ENCODE peak calls at places on chromosomes 3 and 15, in seven cellular contexts. E is endothelial cell, B is astrocyte of the spinal cord, A is RWPE2, Z is left ventricle myocardium inferior, R is HL-60, J is astrocyte. F is an unnamed sample.

GRCh38 chr3:126663750-126664149 is 8.8 kb upstream of the TXNRD3 start:
- DNase-seq in R (no peak), Z (no peak), A (no peak), E (no peak), B (no peak), J (no peak), F (no peak)

GRCh38 chr3:171393032-171393744 is 67.0 kb downstream of the TNIK start:
- DNase-seq in R (no peak), Z (no peak), B (peak), J (peak), E (peak), A (no peak), F (no peak)

GRCh38 chr3:94064243-94064642 is 1.4 kb downstream of the NSUN3 start:
- DNase-seq in E (no peak), R (no peak), A (no peak), B (no peak), Z (no peak), J (no peak), F (no peak)

GRCh38 chr15:73346735-73347312 is 21.9 kb downstream of the HCN4 start:
- DNase-seq in B (peak), R (peak), Z (peak), J (peak), E (peak), A (no peak), F (no peak)

GRCh38 chr3:4866841-4867240 is 112.4 kb upstream of the BHLHE40 start:
- DNase-seq in J (peak), A (no peak), Z (no peak), E (no peak), R (no peak), B (peak), F (no peak)

GRCh38 chr3:36693670-36694069 is 70.7 kb downstream of the DCLK3 start:
- DNase-seq in J (no peak), B (no peak), R (no peak), Z (no peak), A (no peak), E (no peak), F (no peak)

GRCh38 chr3:9778518-9779129 is 8.9 kb upstream of the CAMK1 start:
- DNase-seq in J (no peak), A (no peak), Z (no peak), B (no peak), R (no peak), E (no peak), F (no peak)

GRCh38 chr3:50345586-50345985 is at the start of gene ZMYND10:
- DNase-seq in A (no peak), R (no peak), E (peak), Z (peak), J (no peak), B (peak), F (no peak)

GRCh38 chr3:192062186-192062585 is 601.2 kb downstream of the PYDC2 start:
- DNase-seq in Z (no peak), A (no peak), B (no peak), J (peak), R (no peak), E (no peak), F (no peak)

GRCh38 chr3:9202546-9202945 is 46.9 kb downstream of the SRGAP3 start:
- DNase-seq in Z (no peak), A (no peak), R (no peak), J (no peak), E (no peak), B (no peak), F (no peak)

GRCh38 chr15:66638377-66638776 is 63.7 kb upstream of the SMAD6 start:
- DNase-seq in B (no peak), A (no peak), Z (no peak), J (no peak), R (no peak), E (no peak), F (no peak)

GRCh38 chr15:60634815-60635214 is 155.9 kb upstream of the ICE2 start:
- DNase-seq in Z (no peak), A (no peak), J (peak), E (no peak), B (no peak), R (no peak), F (no peak)

GRCh38 chr3:195087321-195087720 is 183.6 kb downstream of the XXYLT1 start:
- DNase-seq in J (no peak), E (no peak), A (no peak), Z (no peak), R (no peak), B (no peak), F (peak)

GRCh38 chr3:149020839-149021252 is 29.5 kb downstream of the GYG1 start:
- DNase-seq in R (no peak), B (no peak), E (no peak), A (no peak), Z (no peak), J (no peak), F (no peak)

GRCh38 chr3:184602406-184603155 is 41.0 kb downstream of the EPHB3 start:
- DNase-seq in E (no peak), B (no peak), J (no peak), R (no peak), Z (no peak), A (no peak), F (no peak)

GRCh38 chr3:160162440-160162839 is 62.8 kb upstream of the C3orf80 start:
- DNase-seq in Z (no peak), E (peak), J (peak), R (no peak), A (no peak), B (no peak), F (no peak)

GRCh38 chr15:34802371-34802770 is 7.0 kb upstream of the ACTC1 start:
- DNase-seq in J (no peak), R (no peak), Z (no peak), A (no peak), B (no peak), E (no peak), F (no peak)

GRCh38 chr3:18716821-18717220 is 291.7 kb upstream of the SATB1 start:
- DNase-seq in B (no peak), R (no peak), Z (no peak), A (no peak), E (no peak), J (peak), F (no peak)

GRCh38 chr3:100993309-100993708 is at the start of gene ABI3BP:
- DNase-seq in B (peak), E (peak), R (no peak), Z (peak), A (peak), J (peak), F (peak)

GRCh38 chr15:55829826-55830225 is 86.9 kb upstream of the PRTG start:
- DNase-seq in B (no peak), E (no peak), A (no peak), Z (no peak), J (no peak), R (no peak), F (no peak)

GRCh38 chr15:84834227-84834955 is 17.2 kb downstream of the ALPK3 start:
- DNase-seq in J (no peak), Z (no peak), B (no peak), E (no peak), R (no peak), A (no peak), F (no peak)

GRCh38 chr3:60992395-60992794 is 258.9 kb downstream of the FHIT start:
- DNase-seq in A (no peak), B (no peak), R (no peak), Z (peak), J (no peak), E (no peak), F (no peak)

GRCh38 chr15:82297546-82297945 is 34.9 kb downstream of the SAXO2 start:
- DNase-seq in A (no peak), J (no peak), R (no peak), Z (no peak), E (no peak), B (no peak), F (no peak)

GRCh38 chr3:62870321-62870720 is 4.9 kb downstream of the CADPS start:
- DNase-seq in B (peak), J (peak), R (no peak), Z (no peak), E (no peak), A (no peak), F (no peak)

GRCh38 chr3:72892081-72892763 is 4.4 kb downstream of the GXYLT2 start:
- DNase-seq in Z (no peak), A (no peak), B (peak), J (peak), R (no peak), E (no peak), F (no peak)

GRCh38 chr3:168024537-168024941 is 71.2 kb downstream of the GOLIM4 start:
- DNase-seq in J (peak), E (peak), B (peak), R (peak), Z (no peak), A (no peak), F (no peak)

GRCh38 chr15:88256261-88257230 is at the start of gene NTRK3:
- DNase-seq in A (no peak), B (peak), R (no peak), Z (no peak), J (peak), E (peak), F (no peak)
- TF ChIP-seq CTCF in A (no peak), B (no peak), R (no peak), Z (no peak), J (no peak), E (no peak), F (peak)

GRCh38 chr15:70064441-70064840 is 33.3 kb downstream of the TLE3 start:
- DNase-seq in E (no peak), R (no peak), B (peak), A (no peak), J (no peak), Z (no peak), F (no peak)
- TF ChIP-seq CTCF in E (no peak), R (no peak), B (no peak), A (no peak), J (no peak), Z (no peak), F (no peak)

GRCh38 chr15:63277044-63277892 is at the start of gene APH1B:
- DNase-seq in B (peak), J (peak), Z (peak), A (peak), E (peak), R (peak), F (peak)
- TF ChIP-seq CTCF in B (no peak), J (no peak), Z (peak), A (no peak), E (no peak), R (no peak), F (peak)

GRCh38 chr3:157767602-157768001 is 264.4 kb upstream of the VEPH1 start:
- DNase-seq in B (peak), A (no peak), E (no peak), Z (no peak), J (peak), R (no peak), F (no peak)
- TF ChIP-seq CTCF in B (no peak), A (peak), E (no peak), Z (no peak), J (no peak), R (no peak), F (no peak)

DNA sequence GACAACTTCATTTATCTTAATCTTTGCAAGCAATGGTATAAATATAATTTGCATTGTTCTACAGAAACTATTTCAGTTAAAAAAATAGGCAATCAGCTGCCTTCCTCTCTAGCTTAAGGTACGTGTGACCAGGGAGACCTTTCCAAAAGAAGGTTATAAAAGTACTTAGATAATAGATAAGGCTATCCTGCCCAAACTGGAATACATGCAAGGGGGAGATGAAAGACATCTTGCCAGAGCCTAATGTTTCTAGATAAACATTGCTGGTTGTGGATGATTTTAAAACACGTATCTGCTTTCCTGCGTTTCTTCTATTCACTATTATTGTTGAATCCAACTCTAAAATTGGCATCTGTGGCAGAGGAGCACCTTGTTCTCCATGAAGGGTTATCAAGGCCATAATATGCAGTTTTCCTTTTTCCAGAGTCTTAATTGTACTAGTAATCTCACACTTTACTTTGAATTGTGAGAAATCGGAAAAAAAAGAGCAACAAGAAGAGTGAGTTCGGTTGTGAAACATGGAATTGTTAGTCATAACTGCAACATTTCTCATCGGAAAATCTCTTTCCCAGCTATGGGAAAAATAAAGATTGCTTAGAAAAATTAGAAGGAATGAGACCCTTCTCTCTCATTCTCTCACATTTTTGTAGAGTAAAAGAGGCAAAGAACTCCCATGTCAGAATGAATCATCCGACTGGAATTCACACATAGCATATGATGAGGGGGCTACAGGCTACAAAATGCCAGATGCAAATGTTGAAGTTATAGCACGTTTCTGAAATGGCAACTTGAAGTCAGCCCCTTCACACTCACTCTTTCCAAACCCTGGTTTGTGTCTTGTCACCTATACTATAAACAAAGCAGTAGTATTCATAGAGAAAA is 936.1 kb upstream of the NR2F2 start:
- DNase-seq in B (peak), A (no peak), R (no peak), E (no peak), J (peak), Z (no peak), F (no peak)
- TF ChIP-seq CTCF in B (no peak), A (no peak), R (no peak), E (no peak), J (no peak), Z (no peak), F (no peak)

DNA sequence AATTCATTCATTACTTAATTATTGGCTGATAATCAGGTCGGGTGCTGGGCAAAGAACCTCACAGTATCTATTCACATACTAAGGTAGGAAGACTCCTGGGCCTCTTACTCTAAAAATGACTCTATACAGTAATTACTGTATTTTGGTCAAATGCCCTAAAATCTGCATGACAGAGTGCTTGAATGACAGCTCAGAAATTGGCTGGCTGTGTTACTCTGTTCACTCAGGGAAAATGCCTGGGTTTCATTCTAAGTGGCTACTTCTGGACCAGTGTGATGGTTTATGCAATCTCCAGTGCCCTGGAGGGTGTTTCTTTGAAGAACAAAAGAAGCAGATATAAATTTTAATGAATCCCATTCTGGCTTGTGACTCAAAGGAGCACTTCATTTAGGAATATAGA is 2.2 kb downstream of the GABRR3 start:
- DNase-seq in A (no peak), B (no peak), J (no peak), Z (no peak), E (no peak), R (no peak), F (no peak)
- TF ChIP-seq CTCF in A (no peak), B (no peak), J (no peak), Z (no peak), E (no peak), R (no peak), F (no peak)

GRCh38 chr3:411183-411681 is 214.7 kb downstream of the CHL1 start:
- DNase-seq in A (no peak), R (no peak), Z (no peak), E (no peak), B (no peak), J (no peak), F (no peak)

GRCh38 chr3:409011-409410 is 212.4 kb downstream of the CHL1 start:
- DNase-seq in B (no peak), A (no peak), Z (no peak), J (no peak), R (no peak), E (no peak), F (no peak)

DNA sequence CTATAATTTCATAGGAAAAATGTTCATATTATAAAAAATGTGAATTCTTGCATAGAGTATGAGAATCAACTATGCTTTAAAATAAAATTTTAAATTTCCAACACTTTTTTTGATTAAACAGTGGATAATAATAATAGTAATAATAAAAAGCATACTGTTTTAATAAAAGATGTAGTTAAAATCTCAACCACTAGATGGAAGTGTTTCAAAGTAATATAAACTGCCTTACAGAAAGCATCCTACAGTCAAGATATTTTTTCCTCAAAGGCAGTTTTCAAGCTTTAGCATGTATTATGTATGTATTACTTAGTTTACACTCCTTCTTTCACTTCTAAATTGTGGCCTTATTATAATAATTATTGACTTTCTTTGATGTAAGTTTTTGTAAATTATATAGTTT is 217.5 kb downstream of the CHL1 start:
- DNase-seq in Z (no peak), R (no peak), A (no peak), B (peak), E (no peak), J (peak), F (no peak)
- TF ChIP-seq CTCF in Z (peak), R (no peak), A (peak), B (peak), E (peak), J (peak), F (peak)

DNA sequence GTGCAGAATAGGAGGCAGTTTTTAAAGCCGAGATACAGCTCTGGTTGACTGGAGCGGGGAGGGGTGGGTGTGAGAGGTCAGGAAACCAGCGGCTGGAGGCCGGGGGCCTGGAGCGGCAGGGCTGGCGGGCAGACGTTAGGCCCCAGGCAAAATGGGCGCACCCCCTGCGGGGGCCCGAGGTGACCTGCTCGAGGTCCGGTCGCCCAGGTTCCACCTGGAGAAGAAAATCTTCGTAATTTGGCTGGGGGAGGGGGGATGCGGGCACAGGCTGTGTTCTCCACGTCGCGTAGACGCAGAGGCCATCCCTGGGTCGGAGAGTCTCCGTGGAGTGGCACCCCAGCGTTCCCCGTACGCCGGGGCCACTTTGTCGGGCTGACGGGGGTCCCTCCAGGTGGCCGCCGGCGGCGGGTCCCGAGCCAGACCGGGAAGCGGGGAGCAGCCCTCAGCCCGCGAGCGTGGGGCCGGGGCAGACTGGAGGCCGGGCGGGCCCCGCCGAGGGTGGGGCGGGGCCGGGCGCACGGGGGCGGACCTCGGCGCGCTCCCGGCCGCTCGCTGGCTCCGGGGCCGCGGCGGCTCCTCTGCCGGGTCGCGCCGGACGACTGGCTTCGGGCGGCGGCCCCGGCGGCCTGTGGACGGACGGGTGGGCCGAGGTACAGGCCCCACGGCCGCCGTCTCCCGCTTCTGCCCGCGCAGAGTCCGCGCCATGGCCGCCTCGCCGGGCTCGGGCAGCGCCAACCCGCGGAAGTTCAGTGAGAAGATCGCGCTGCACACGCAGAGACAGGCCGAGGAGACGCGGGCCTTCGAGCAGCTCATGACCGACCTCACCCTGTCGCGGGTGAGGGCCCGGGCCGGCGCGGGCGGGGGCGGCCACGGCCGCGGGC is at the start of gene CRTC3:
- DNase-seq in R (peak), Z (peak), E (peak), A (peak), J (peak), B (peak), F (no peak)
- TF ChIP-seq CTCF in R (no peak), Z (no peak), E (no peak), A (peak), J (no peak), B (peak), F (peak)

F was measured in chondrocyte.